ENCODE peak calls at places on chromosomes 11 and 22, in six cellular contexts. B is A549, F is iPS-NIHi11, E is NCI-H1930, U is neural crest cell, X is HS-5. Z is an unnamed sample.

GRCh38 chr22:46792841-46793261 is 30.4 kb downstream of the TBC1D22A start:
- DNase-seq in F (no peak), U (no peak), X (no peak), E (no peak), B (no peak), Z (no peak)

GRCh38 chr22:38383417-38383816 is 66.2 kb upstream of the CSNK1E start:
- DNase-seq in B (no peak), E (no peak), U (no peak), F (no peak), X (no peak), Z (no peak)

GRCh38 chr11:117457031-117457785 is 129.6 kb downstream of the CEP164 start:
- DNase-seq in F (no peak), E (no peak), B (no peak), U (no peak), X (no peak), Z (no peak)

GRCh38 chr11:45794169-45794568 is 10.8 kb upstream of the SLC35C1 start:
- DNase-seq in F (no peak), X (no peak), E (no peak), B (no peak), U (no peak), Z (no peak)

GRCh38 chr11:85699957-85700741 is 14.2 kb upstream of the CCDC89 start:
- DNase-seq in X (no peak), E (no peak), F (no peak), B (no peak), U (no peak), Z (no peak)

GRCh38 chr11:77471520-77472234 is 2.2 kb downstream of the PAK1 start:
- DNase-seq in X (no peak), B (peak; percentile 15), U (peak; percentile 32), E (no peak), F (no peak), Z (peak; percentile 7)

GRCh38 chr11:122661182-122661945 is 5.8 kb downstream of the UBASH3B start:
- DNase-seq in U (no peak), E (no peak), B (no peak), F (peak; percentile 29), X (no peak), Z (peak; percentile 21)

GRCh38 chr11:8357891-8358566 is 94.4 kb upstream of the LMO1 start:
- DNase-seq in E (no peak), X (no peak), F (no peak), B (no peak), U (no peak), Z (no peak)

GRCh38 chr22:32880906-32881596 is 79.5 kb downstream of the TIMP3 start:
- DNase-seq in E (no peak), X (no peak), U (peak; percentile 6), F (peak; percentile 24), B (no peak), Z (peak; percentile 42)

GRCh38 chr22:38080847-38081635 is 2.9 kb downstream of the SLC16A8 start:
- DNase-seq in U (no peak), B (no peak), E (peak; percentile 33), X (peak; percentile 23), F (peak; percentile 79), Z (peak; percentile 52)